ENCODE peak calls at places on chromosome 17, in ten cellular contexts. X is skeletal muscle cell; N is GM13977; H is T-helper 17 cell; B is amniotic stem cell; P is small intestine; M is tibial artery; G is stimulated activated CD4-positive, alpha-beta T cell treated with anti-CD3 and anti-CD28 coated beads, Interleukin-4, amount 100 ng/mL, for 48 hours; A is brain microvascular endothelial cell; E is EH. C is an unnamed sample.

GRCh38 chr17:68564415-68565111 is 36.6 kb downstream of the FAM20A start:
- DNase-seq in M (no peak), G (no peak), P (no peak), H (no peak), X (no peak), A (no peak), E (no peak), B (no peak), N (no peak), C (no peak)

GRCh38 chr17:65194670-65195334 is 57.6 kb downstream of the RGS9 start:
- DNase-seq in X (no peak), M (no peak), N (no peak), P (peak), E (no peak), H (no peak), A (no peak), B (no peak), G (no peak), C (no peak)

GRCh38 chr17:62899349-62899748 is 66.7 kb upstream of the TANC2 start:
- DNase-seq in A (no peak), G (no peak), H (no peak), E (no peak), N (no peak), X (no peak), M (peak), B (no peak), P (no peak), C (peak)

GRCh38 chr17:54085934-54086333 is 263.2 kb downstream of the KIF2B start:
- DNase-seq in G (no peak), X (no peak), E (no peak), P (no peak), N (no peak), H (no peak), M (no peak), B (no peak), A (no peak), C (no peak)

GRCh38 chr17:29645516-29646051 is 22.9 kb upstream of the CORO6 start:
- DNase-seq in N (no peak), E (peak), M (peak), H (no peak), G (no peak), X (peak), P (no peak), A (peak), B (no peak), C (peak)

GRCh38 chr17:80468222-80468621 is 8.2 kb downstream of the NPTX1 start:
- DNase-seq in M (no peak), X (no peak), H (no peak), G (no peak), N (no peak), A (no peak), B (no peak), E (no peak), P (no peak), C (no peak)

GRCh38 chr17:81551458-81552243 is 502 bp downstream of the FAAP100 start:
- DNase-seq in N (peak), B (no peak), P (peak), X (no peak), G (no peak), M (no peak), H (no peak), A (no peak), E (peak), C (no peak)

GRCh38 chr17:43021739-43022512 is at the start of gene VAT1:
- DNase-seq in G (peak), H (peak), X (peak), E (peak), N (peak), P (peak), B (peak), A (peak), M (peak), C (no peak)

GRCh38 chr17:74244543-74244942 is 29.5 kb upstream of the DNAI2 start:
- DNase-seq in E (no peak), M (no peak), G (no peak), N (no peak), A (no peak), B (no peak), H (no peak), X (no peak), P (no peak), C (no peak)

GRCh38 chr17:80763293-80763867 is 218.7 kb downstream of the RPTOR start:
- DNase-seq in A (no peak), P (no peak), X (no peak), H (no peak), B (no peak), E (no peak), N (no peak), M (no peak), G (no peak), C (no peak)

GRCh38 chr17:82677353-82677925 is 21.1 kb downstream of the RAB40B start:
- DNase-seq in B (no peak), H (no peak), M (no peak), P (no peak), X (no peak), N (no peak), G (no peak), E (no peak), A (no peak), C (no peak)

GRCh38 chr17:77881545-77881944 is 77.0 kb upstream of the TNRC6C start:
- DNase-seq in P (peak), M (peak), A (peak), N (peak), X (peak), B (no peak), H (peak), E (peak), G (peak), C (peak)

GRCh38 chr17:78783711-78784396 is 1.8 kb upstream of the CYTH1 start:
- DNase-seq in N (no peak), M (no peak), X (no peak), G (no peak), A (no peak), B (no peak), H (no peak), P (no peak), E (no peak), C (no peak)

GRCh38 chr17:3983945-3984484 is 19.8 kb upstream of the ATP2A3 start:
- DNase-seq in P (no peak), E (peak), B (no peak), G (no peak), H (no peak), X (no peak), A (peak), N (no peak), M (no peak), C (no peak)

GRCh38 chr17:36933174-36934143 is 3.8 kb upstream of the LHX1 start:
- DNase-seq in X (no peak), P (peak), B (no peak), N (peak), A (no peak), G (no peak), E (no peak), M (no peak), H (no peak), C (no peak)

GRCh38 chr17:33291248-33292183 is 1.6 kb downstream of the ASIC2 start:
- DNase-seq in E (peak), H (no peak), N (peak), M (no peak), B (no peak), A (no peak), X (no peak), P (peak), G (no peak), C (no peak)

C was measured in right atrium auricular region.